ENCODE peak calls at places on chromosomes 3 and 15, in six cellular contexts. I, B, M, L, E and K are unnamed samples.

GRCh38 chr3:62667714-62668113 is 207.5 kb downstream of the CADPS start:
- DNase-seq in I (no peak), B (no peak), M (no peak), L (no peak), E (no peak), K (no peak)

GRCh38 chr15:71730277-71731144 is 79.8 kb upstream of the NR2E3 start:
- DNase-seq in I (peak; percentile 41), B (peak; percentile 64), M (peak; percentile 76), L (no peak), E (no peak), K (no peak)

GRCh38 chr3:134658555-134658954 is 7.7 kb upstream of the KY start:
- DNase-seq in I (no peak), B (no peak), M (no peak), L (no peak), E (no peak), K (no peak)

GRCh38 chr3:75978686-75979085 is 193.3 kb upstream of the ZNF717 start:
- DNase-seq in I (no peak), B (no peak), M (peak; percentile 23), L (no peak), E (no peak), K (no peak)

GRCh38 chr3:138833908-138834358 is 795 bp downstream of the PIK3CB start:
- DNase-seq in I (no peak), B (no peak), M (no peak), L (no peak), E (no peak), K (no peak)

GRCh38 chr3:123421353-123422174 is 27.3 kb downstream of the ADCY5 start:
- DNase-seq in I (peak; percentile 43), B (no peak), M (peak; percentile 12), L (no peak), E (no peak), K (peak; percentile 86)

GRCh38 chr3:158167737-158168469 is 58.0 kb downstream of the RSRC1 start:
- DNase-seq in I (no peak), B (no peak), M (peak; percentile 90), L (no peak), E (no peak), K (no peak)

GRCh38 chr3:134076816-134077215 is 47.1 kb upstream of the SLCO2A1 start:
- DNase-seq in I (no peak), B (no peak), M (no peak), L (no peak), E (no peak), K (no peak)

GRCh38 chr3:62159693-62160092 is 213.7 kb downstream of the FEZF2 start:
- DNase-seq in I (peak; percentile 86), B (peak; percentile 86), M (no peak), L (peak; percentile 87), E (no peak), K (peak; percentile 83)

GRCh38 chr15:68309024-68309423 is 31.5 kb downstream of the FEM1B start:
- DNase-seq in I (no peak), B (no peak), M (no peak), L (no peak), E (no peak), K (no peak)

GRCh38 chr3:138724433-138724832 is 110.3 kb downstream of the PIK3CB start:
- DNase-seq in I (no peak), B (no peak), M (no peak), L (no peak), E (no peak), K (no peak)

GRCh38 chr3:139225551-139225950 is 118.3 kb upstream of the MRPS22 start:
- DNase-seq in I (no peak), B (no peak), M (peak; percentile 35), L (no peak), E (no peak), K (no peak)

GRCh38 chr3:30268288-30268687 is 338.1 kb upstream of the TGFBR2 start:
- DNase-seq in I (no peak), B (no peak), M (no peak), L (no peak), E (no peak), K (no peak)

GRCh38 chr3:184336484-184337230 is 743 bp upstream of the FAM131A start:
- DNase-seq in I (no peak), B (peak; percentile 57), M (peak; percentile 48), L (peak; percentile 74), E (no peak), K (no peak)

GRCh38 chr15:71691700-71692417 is 118.5 kb upstream of the NR2E3 start:
- DNase-seq in I (peak; percentile 20), B (peak; percentile 39), M (peak; percentile 86), L (no peak), E (no peak), K (no peak)

GRCh38 chr3:111785034-111785433 is 74.0 kb upstream of the PHLDB2 start:
- DNase-seq in I (no peak), B (no peak), M (peak; percentile 12), L (no peak), E (no peak), K (no peak)

GRCh38 chr3:19457449-19457848 is 309.1 kb downstream of the KCNH8 start:
- DNase-seq in I (no peak), B (no peak), M (no peak), L (no peak), E (no peak), K (no peak)

GRCh38 chr3:188458761-188459160 is 304.8 kb downstream of the LPP start:
- DNase-seq in I (no peak), B (no peak), M (no peak), L (no peak), E (no peak), K (no peak)

GRCh38 chr3:189334064-189334920 is 162.5 kb downstream of the TPRG1 start:
- DNase-seq in I (no peak), B (no peak), M (peak; percentile 81), L (no peak), E (no peak), K (no peak)

GRCh38 chr15:90062023-90062728 is 40.1 kb downstream of the IDH2 start:
- DNase-seq in I (peak; percentile 59), B (peak; percentile 69), M (peak; percentile 19), L (no peak), E (peak; percentile 87), K (peak; percentile 88)

GRCh38 chr3:50459792-50460191 is 43.6 kb downstream of the CACNA2D2 start:
- DNase-seq in I (no peak), B (no peak), M (no peak), L (no peak), E (no peak), K (no peak)

DNA sequence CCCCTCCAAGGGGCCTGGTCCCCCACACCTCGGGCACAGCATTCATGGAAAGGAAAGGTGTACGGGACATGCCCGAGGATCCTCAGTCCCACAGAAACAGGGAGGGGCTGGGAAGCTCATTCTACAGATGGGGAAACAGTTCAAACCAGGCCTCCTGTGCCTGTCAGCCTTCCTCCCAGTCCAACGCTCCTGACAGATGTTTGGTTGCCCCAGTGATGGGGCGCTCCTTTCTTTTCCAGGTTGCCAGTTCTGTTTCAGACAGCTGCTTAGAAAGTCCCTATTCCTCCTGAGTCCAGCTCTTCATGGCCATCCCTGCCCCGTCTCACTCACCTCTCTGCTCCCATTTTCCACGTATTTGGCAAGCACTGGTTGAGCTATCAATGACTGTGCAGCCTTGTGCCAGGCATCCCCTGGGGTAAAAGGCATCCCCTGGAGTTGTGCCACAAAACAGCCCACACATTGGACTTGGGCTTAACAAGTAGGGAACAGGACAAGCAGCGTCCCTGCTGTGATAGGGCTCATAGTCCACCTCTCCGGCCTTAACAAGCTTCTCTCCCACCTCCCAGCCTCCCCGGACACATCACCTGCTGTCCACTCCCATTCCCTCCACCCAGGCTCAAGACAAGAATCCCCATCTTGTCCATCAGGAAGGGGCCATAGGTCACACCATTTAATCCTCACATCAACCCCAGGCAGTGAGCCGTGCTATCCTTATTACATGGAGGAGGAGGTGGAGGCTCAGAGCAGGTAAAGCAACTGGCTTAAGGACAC is 6.6 kb downstream of the OXTR start:
- DNase-seq in I (no peak), B (no peak), M (no peak), L (no peak), E (no peak), K (no peak)
- H3K9me3 ChIP-seq in I (no peaks in the 10 kb centered on the region), B (no peaks in the 10 kb centered on the region), M (no peaks in the 10 kb centered on the region), L (no peaks in the 10 kb centered on the region), E (no peaks in the 10 kb centered on the region), K (no peaks in the 10 kb centered on the region)

DNA sequence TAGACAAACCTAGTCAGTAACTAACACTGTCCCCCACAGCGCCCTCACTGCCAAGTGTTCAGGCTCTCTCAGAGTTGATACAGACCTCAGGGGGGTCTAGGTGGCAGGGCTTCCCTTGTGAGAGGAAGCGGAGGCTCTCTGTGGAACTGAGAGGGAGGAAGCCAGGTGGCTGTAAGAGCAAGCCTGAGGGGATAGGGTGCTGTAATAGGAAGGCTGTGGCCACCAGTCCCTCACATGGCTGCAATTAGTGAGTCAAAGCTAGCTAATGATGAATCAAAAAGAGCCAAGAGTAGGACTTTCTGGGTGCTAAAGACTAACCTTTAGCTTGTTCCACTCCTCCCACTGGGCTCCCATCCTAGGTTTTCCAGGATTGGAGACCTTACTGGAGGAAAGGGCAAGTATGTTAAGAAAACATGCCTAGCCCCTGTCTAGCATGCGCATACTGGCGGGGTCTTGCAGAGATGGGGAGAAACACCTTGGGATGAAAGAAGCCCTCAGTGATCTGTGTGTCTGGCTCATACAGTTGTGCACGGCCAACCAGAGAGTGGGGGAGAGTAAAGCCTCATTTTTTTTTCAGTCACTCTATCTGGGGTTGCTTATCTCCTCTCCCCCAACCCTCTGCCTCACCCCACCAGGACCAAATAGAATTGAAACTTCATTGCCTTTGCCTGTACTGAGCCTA is 13.3 kb upstream of the SOX2 start:
- DNase-seq in I (no peak), B (no peak), M (no peak), L (no peak), E (no peak), K (no peak)
- H3K4me1 ChIP-seq in I (no peaks in the 10 kb centered on the region), B (peaks cover 27% of the 10 kb centered on the region), M (no peaks in the 10 kb centered on the region), L (peaks cover 27% of the 10 kb centered on the region), E (peaks cover 16% of the 10 kb centered on the region), K (peaks cover 4% of the 10 kb centered on the region)

GRCh38 chr3:118550556-118550955 is 484.1 kb downstream of the IGSF11 start:
- DNase-seq in I (no peak), B (no peak), M (no peak), L (no peak), E (no peak), K (no peak)
- H3K9me3 ChIP-seq in I (no peaks in the 10 kb centered on the region), B (no peaks in the 10 kb centered on the region), M (peaks cover 6% of the 10 kb centered on the region), L (no peaks in the 10 kb centered on the region), E (no peaks in the 10 kb centered on the region), K (no peaks in the 10 kb centered on the region)

DNA sequence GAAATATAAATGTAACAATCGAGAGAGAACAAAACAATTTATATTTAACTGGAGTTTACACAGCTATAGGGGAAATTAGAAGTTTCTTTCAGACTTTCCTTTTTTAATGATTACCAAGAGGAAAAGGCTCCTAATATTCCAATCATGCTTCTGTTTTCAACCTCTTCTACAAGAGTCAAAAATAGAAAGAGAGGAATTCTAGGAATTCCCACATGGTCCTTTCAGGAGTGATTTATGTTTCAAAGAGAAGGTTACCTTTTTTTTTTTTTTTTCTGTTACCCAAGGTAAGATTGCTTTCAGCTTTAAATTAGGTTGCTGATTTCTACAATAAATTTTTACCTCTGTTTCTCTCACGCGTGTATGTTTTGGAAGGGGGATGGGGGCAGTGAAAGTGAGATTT is 355.3 kb upstream of the DCBLD2 start:
- DNase-seq in I (no peak), B (no peak), M (no peak), L (no peak), E (no peak), K (no peak)
- H3K4me1 ChIP-seq in I (no peaks in the 10 kb centered on the region), B (no peaks in the 10 kb centered on the region), M (no peaks in the 10 kb centered on the region), L (peaks cover 6% of the 10 kb centered on the region), E (no peaks in the 10 kb centered on the region), K (peaks cover 5% of the 10 kb centered on the region)

DNA sequence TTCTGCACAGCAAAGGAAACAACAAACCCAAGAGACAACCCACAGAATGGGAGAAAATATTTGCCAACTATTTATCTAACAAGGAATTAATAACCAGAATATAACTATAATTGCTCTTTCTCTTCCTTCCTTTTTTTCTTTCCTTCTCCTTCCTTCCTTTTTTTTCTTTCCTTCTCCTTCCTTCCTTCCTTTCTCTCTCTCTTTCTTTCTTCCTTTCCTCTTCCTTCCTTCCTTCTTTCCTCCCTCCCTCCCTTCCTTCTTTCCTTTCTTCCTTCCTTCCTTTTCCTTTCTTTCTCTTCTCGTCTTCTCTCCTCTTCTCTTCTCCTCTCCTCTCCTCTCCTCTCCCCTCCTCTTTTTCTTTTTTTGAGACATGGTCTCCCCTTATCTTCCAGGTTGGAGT is 345.4 kb upstream of the ARRDC4 start:
- DNase-seq in I (no peak), B (no peak), M (no peak), L (no peak), E (no peak), K (no peak)
- H3K9me3 ChIP-seq in I (no peaks in the 10 kb centered on the region), B (peaks cover 50% of the 10 kb centered on the region), M (no peaks in the 10 kb centered on the region), L (no peaks in the 10 kb centered on the region), E (no peaks in the 10 kb centered on the region), K (no peaks in the 10 kb centered on the region)